ENCODE peak calls at places on chromosomes 11 and 22, in nine cellular contexts. R, K, G, C, Z, M, U, V and N are unnamed samples.

GRCh38 chr11:34395916-34396555 is 38.2 kb upstream of the ABTB2 start:
- DNase-seq in R (no peak), K (no peak), G (no peak), C (no peak), Z (no peak), M (no peak), U (peak), V (no peak), N (no peak)

GRCh38 chr11:67273260-67273990 is 7.2 kb downstream of the GRK2 start:
- DNase-seq in R (no peak), K (no peak), G (no peak), C (peak), Z (no peak), M (peak), U (no peak), V (no peak), N (no peak)

GRCh38 chr11:119578466-119579220 is 150.4 kb downstream of the NECTIN1 start:
- DNase-seq in R (no peak), K (no peak), G (no peak), C (no peak), Z (no peak), M (no peak), U (peak), V (no peak), N (no peak)

GRCh38 chr11:95517453-95517852 is 272.1 kb downstream of the FAM76B start:
- DNase-seq in R (no peak), K (no peak), G (no peak), C (no peak), Z (no peak), M (no peak), U (no peak), V (no peak), N (no peak)

GRCh38 chr11:65576232-65576866 is 496 bp downstream of the EHBP1L1 start:
- DNase-seq in R (no peak), K (no peak), G (no peak), C (no peak), Z (no peak), M (peak), U (no peak), V (no peak), N (no peak)

GRCh38 chr22:31550871-31551370 is 54.6 kb downstream of the SFI1 start:
- DNase-seq in R (no peak), K (no peak), G (no peak), C (no peak), Z (no peak), M (no peak), U (no peak), V (no peak), N (no peak)

GRCh38 chr11:74487875-74488274 is 5.6 kb downstream of the LIPT2 start:
- DNase-seq in R (no peak), K (no peak), G (no peak), C (no peak), Z (peak), M (no peak), U (peak), V (no peak), N (peak)

GRCh38 chr11:19861171-19861570 is 148.5 kb downstream of the NAV2 start:
- DNase-seq in R (no peak), K (no peak), G (no peak), C (no peak), Z (no peak), M (no peak), U (no peak), V (no peak), N (no peak)

GRCh38 chr22:41722496-41722895 is 23.2 kb downstream of the MEI1 start:
- DNase-seq in R (no peak), K (no peak), G (no peak), C (no peak), Z (no peak), M (no peak), U (peak), V (no peak), N (no peak)